ENCODE peak calls at places on chromosomes 16 and 17, in five cellular contexts. X, K, W, M and N are unnamed samples.

GRCh38 chr17:57289613-57290012 is 33.3 kb downstream of the MSI2 start:
- DNase-seq in X (no peak), K (no peak), W (no peak), M (no peak), N (no peak)

GRCh38 chr17:55813944-55814343 is 63.1 kb downstream of the PCTP start:
- DNase-seq in X (no peak), K (no peak), W (no peak), M (no peak), N (no peak)

GRCh38 chr17:80195671-80196529 is 24.2 kb downstream of the SGSH start:
- DNase-seq in X (peak), K (peak), W (no peak), M (no peak), N (peak)

GRCh38 chr16:25035494-25036405 is 20.6 kb upstream of the ARHGAP17 start:
- DNase-seq in X (no peak), K (no peak), W (no peak), M (no peak), N (no peak)

GRCh38 chr17:12342609-12343248 is 322.1 kb downstream of the MAP2K4 start:
- DNase-seq in X (peak), K (peak), W (peak), M (no peak), N (peak)

GRCh38 chr17:80428796-80429195 is 13.8 kb downstream of the ENDOV start:
- DNase-seq in X (no peak), K (no peak), W (no peak), M (no peak), N (no peak)

GRCh38 chr16:23408242-23409201 is 44.5 kb downstream of the COG7 start:
- DNase-seq in X (no peak), K (no peak), W (no peak), M (peak), N (no peak)

GRCh38 chr16:55478827-55479559 is at the start of gene MMP2:
- DNase-seq in X (peak), K (no peak), W (peak), M (peak), N (no peak)

GRCh38 chr16:88305176-88305575 is 77.6 kb upstream of the ZNF469 start:
- DNase-seq in X (no peak), K (no peak), W (no peak), M (no peak), N (no peak)

GRCh38 chr16:53999841-54000240 is 286.7 kb downstream of the IRX3 start:
- DNase-seq in X (no peak), K (no peak), W (no peak), M (no peak), N (no peak)

GRCh38 chr16:83458612-83459011 is 349.2 kb upstream of the HSBP1 start:
- DNase-seq in X (no peak), K (peak), W (no peak), M (no peak), N (peak)

GRCh38 chr17:19652595-19652994 is 4.0 kb downstream of the ALDH3A2 start:
- DNase-seq in X (no peak), K (no peak), W (no peak), M (no peak), N (no peak)

GRCh38 chr16:72961115-72961832 is 86.7 kb downstream of the ZFHX3 start:
- DNase-seq in X (no peak), K (no peak), W (no peak), M (peak), N (no peak)
- TF ChIP-seq CTCF in X (no peak), K (no peak), W (peak), M (no peak), N (no peak)

GRCh38 chr16:74034862-74035261 is 261.8 kb upstream of the PSMD7 start:
- DNase-seq in X (peak), K (no peak), W (peak), M (no peak), N (no peak)

GRCh38 chr16:74030000-74030399 is 266.6 kb upstream of the PSMD7 start:
- DNase-seq in X (no peak), K (no peak), W (no peak), M (no peak), N (no peak)

GRCh38 chr16:74031551-74031950 is 265.1 kb upstream of the PSMD7 start:
- DNase-seq in X (no peak), K (no peak), W (no peak), M (no peak), N (no peak)

DNA sequence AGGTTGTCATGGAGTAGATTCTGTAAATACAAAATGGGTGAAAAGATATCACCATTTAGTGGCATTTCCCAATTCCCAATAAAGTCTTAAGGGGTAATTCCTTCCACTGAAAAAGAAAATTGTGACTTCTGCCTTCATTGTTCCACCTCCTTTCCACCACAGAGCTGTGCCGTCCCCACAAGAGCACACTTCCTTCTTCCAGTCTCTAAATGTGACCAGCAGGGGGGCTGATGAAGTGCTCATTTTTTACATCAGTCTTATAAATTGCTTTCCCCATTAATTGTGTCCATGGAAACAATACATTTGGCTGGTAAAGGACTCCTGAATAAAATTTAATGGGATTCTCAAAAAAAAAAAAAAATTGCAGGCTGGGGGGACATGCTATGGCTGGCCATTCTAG is 260.8 kb upstream of the PSMD7 start:
- DNase-seq in X (peak), K (no peak), W (no peak), M (no peak), N (peak)
- TF ChIP-seq CTCF in X (peak), K (no peak), W (peak), M (no peak), N (no peak)

GRCh38 chr16:4409081-4409932 is 7.1 kb downstream of the CORO7 start:
- DNase-seq in X (no peak), K (no peak), W (no peak), M (no peak), N (peak)
- TF ChIP-seq CTCF in X (no peak), K (no peak), W (no peak), M (no peak), N (no peak)

GRCh38 chr16:77722315-77723107 is at the start of gene NUDT7:
- DNase-seq in X (peak), K (peak), W (peak), M (peak), N (peak)
- TF ChIP-seq CTCF in X (no peak), K (peak), W (no peak), M (no peak), N (peak)

DNA sequence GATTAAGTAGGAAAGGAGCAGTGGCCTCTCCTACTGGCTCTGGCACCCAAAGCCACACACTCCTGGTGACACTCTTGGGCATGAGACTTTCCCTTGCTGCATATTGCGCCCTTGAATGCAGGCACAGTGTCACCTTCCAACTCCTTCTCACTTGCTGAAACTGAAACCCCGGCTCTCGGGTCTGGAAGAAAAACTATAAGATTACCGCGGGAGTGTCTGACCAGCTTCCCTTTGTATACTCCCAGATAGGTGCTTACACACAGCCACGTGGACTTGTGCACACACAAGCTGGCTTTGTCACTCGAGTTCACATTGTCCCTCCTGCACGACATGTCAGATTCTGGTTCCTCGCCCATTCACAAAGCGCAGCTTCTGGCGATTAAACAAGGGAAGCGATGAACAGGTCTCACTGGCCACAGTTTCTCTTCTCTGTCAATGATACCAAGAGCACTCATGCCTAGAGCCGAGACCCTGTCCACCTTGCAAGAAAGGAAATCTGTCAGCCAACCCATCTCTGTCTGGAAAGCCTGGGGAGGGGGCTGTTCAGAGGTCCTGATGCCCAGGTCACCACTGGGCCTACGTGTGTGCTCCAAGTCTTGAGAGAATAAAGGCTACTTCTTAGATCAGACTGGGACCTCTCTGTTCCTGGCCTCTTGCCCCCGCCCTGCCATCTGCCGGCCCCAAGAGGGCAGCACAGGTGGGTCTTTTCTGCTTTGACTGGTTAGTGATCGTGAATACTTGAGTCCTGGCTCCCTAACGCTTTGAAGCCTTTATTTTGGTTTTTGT is 104.5 kb downstream of the MRM1 start:
- DNase-seq in X (peak), K (peak), W (no peak), M (no peak), N (peak)
- TF ChIP-seq CTCF in X (peak), K (peak), W (peak), M (no peak), N (no peak)

DNA sequence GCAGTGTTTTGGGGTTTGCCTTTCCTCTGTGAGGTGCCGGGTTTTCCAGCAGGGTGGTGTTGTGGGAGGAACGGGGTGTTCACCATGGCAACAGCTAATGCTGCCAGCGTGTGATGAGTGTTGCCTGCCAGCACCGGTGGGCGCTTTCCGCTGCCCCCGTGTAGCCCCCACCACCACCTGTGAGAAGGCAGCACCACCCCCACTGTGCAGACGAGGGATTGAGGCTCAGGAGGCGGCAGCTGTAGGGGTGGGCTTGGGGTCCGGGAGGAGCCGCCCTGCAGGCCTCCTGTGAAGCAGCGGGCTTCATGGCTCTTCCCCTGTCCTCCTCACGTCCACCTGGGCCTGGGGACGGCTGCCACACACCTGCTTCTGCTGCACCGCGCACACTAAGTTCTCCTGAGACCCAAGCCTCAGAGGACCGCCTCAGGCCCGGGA is 5.2 kb downstream of the RAB40C start:
- DNase-seq in X (no peak), K (no peak), W (no peak), M (peak), N (no peak)
- TF ChIP-seq CTCF in X (no peak), K (no peak), W (no peak), M (no peak), N (no peak)

GRCh38 chr16:48862087-48862532 is 252.1 kb upstream of the N4BP1 start:
- DNase-seq in X (no peak), K (no peak), W (no peak), M (no peak), N (no peak)
- TF ChIP-seq CTCF in X (peak), K (no peak), W (no peak), M (no peak), N (no peak)

GRCh38 chr17:71237903-71238538 is 882.8 kb upstream of the SOX9 start:
- DNase-seq in X (no peak), K (no peak), W (no peak), M (no peak), N (no peak)
- TF ChIP-seq CTCF in X (no peak), K (no peak), W (no peak), M (no peak), N (no peak)

GRCh38 chr16:720990-721764 is at the start of gene ANTKMT:
- DNase-seq in X (peak), K (peak), W (peak), M (peak), N (peak)

GRCh38 chr16:720507-720989 is 398 bp upstream of the ANTKMT start:
- DNase-seq in X (no peak), K (peak), W (peak), M (peak), N (peak)

GRCh38 chr16:718389-718788 is 2.6 kb upstream of the ANTKMT start:
- DNase-seq in X (no peak), K (no peak), W (no peak), M (no peak), N (no peak)

GRCh38 chr16:718922-719321 is 2.0 kb upstream of the ANTKMT start:
- DNase-seq in X (no peak), K (no peak), W (no peak), M (no peak), N (no peak)

DNA sequence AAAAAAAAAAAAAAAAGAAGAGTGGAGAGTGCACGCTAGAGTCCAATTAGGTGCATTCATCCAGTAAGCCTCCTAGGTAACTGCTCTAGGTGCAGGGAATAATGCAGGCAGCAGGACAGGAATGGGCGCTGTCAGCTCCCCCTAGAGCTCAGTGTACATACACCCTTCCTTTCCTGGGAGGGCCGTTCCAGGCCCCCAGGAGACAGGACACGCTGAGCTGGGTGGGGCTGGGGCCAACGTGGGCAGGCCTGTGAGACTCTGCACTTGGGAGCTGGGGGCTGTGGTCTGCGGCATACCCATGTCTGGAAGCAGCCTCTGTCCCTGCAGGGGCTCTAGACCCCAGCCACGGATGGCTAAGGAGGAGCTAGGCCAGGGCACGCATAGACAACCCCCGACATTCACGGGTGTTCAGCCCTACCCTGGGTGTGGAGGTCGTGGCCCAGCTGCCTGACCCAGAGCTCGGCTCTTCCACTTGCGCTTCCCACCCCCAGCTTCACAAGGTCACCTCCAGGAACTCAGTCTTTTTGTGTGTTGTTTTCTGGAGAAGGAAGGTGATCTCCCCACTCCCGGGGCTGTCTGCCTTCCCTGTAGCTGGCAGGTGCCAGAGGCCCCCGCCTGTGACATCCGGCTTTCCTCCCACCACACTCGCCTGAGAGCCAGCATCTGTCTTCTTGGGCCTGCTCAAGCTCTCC is 985 bp upstream of the ANTKMT start:
- DNase-seq in X (no peak), K (no peak), W (no peak), M (no peak), N (no peak)
- TF ChIP-seq CTCF in X (no peak), K (no peak), W (peak), M (no peak), N (no peak)